ENCODE peak calls at places on chromosomes 1 and 21, in four cellular contexts. F is K562, S is GM12878, N is H1. I is an unnamed sample.

GRCh38 chr1:2373551-2374259 is 17.6 kb downstream of the MORN1 start:
- DNase-seq in F (no peak), S (no peak), N (no peak), I (no peak)

GRCh38 chr1:45348966-45349677 is 8.9 kb upstream of the MUTYH start:
- DNase-seq in F (no peak), S (no peak), N (no peak), I (no peak)

GRCh38 chr1:35377553-35377952 is 109.0 kb downstream of the ZMYM4 start:
- DNase-seq in F (no peak), S (no peak), N (no peak), I (no peak)

GRCh38 chr1:117661027-117661426 is 55.2 kb downstream of the TENT5C start:
- DNase-seq in F (no peak), S (no peak), N (no peak), I (no peak)

GRCh38 chr21:45381036-45381787 is 23.8 kb upstream of the COL18A1 start:
- DNase-seq in F (no peak), S (no peak), N (no peak), I (no peak)

GRCh38 chr1:24015226-24016210 is 35.4 kb upstream of the SRSF10 start:
- DNase-seq in F (no peak), S (no peak), N (no peak), I (no peak)

GRCh38 chr1:47231314-47232186 is 475 bp downstream of the TAL1 start:
- DNase-seq in F (peak; percentile 84), S (peak; percentile 1), N (no peak), I (no peak)

GRCh38 chr1:21518774-21519455 is 9.7 kb downstream of the ALPL start:
- DNase-seq in F (no peak), S (no peak), N (no peak), I (no peak)

GRCh38 chr1:164767257-164768044 is 208.5 kb downstream of the PBX1 start:
- DNase-seq in F (no peak), S (no peak), N (no peak), I (no peak)

GRCh38 chr1:84570436-84571149 is 3.6 kb downstream of the CTBS start:
- DNase-seq in F (no peak), S (no peak), N (no peak), I (no peak)

GRCh38 chr1:231423648-231424047 is 1.6 kb upstream of the EGLN1 start:
- DNase-seq in F (no peak), S (no peak), N (no peak), I (no peak)

GRCh38 chr1:66271904-66272254 is 262.1 kb upstream of the SGIP1 start:
- DNase-seq in F (no peak), S (no peak), N (no peak), I (no peak)

GRCh38 chr1:51439895-51440294 is 79.2 kb downstream of the EPS15 start:
- DNase-seq in F (no peak), S (no peak), N (no peak), I (no peak)

GRCh38 chr1:227891955-227892871 is 55.5 kb downstream of the WNT9A start:
- DNase-seq in F (no peak), S (no peak), N (no peak), I (no peak)

GRCh38 chr1:30087465-30087864 is 635.9 kb downstream of the MATN1 start:
- DNase-seq in F (no peak), S (no peak), N (peak; percentile 19), I (no peak)

GRCh38 chr1:1627261-1627841 is 4.6 kb upstream of the MMP23B start:
- DNase-seq in F (no peak), S (no peak), N (no peak), I (peak; percentile 43)

GRCh38 chr1:13899856-13900255 is 199.9 kb downstream of the PRDM2 start:
- DNase-seq in F (no peak), S (no peak), N (no peak), I (no peak)

GRCh38 chr1:27862671-27863551 is 9.4 kb upstream of the THEMIS2 start:
- DNase-seq in F (no peak), S (peak; percentile 76), N (no peak), I (no peak)

GRCh38 chr1:245500546-245500945 is 345.8 kb downstream of the KIF26B start:
- DNase-seq in F (no peak), S (no peak), N (no peak), I (no peak)

GRCh38 chr1:162857850-162858249 is 3.1 kb downstream of the CCDC190 start:
- DNase-seq in F (no peak), S (no peak), N (no peak), I (no peak)

GRCh38 chr1:55636691-55637090 is 421.5 kb upstream of the USP24 start:
- DNase-seq in F (no peak), S (no peak), N (no peak), I (no peak)

GRCh38 chr1:6278263-6278662 is 17.4 kb upstream of the GPR153 start:
- DNase-seq in F (no peak), S (no peak), N (no peak), I (no peak)

GRCh38 chr1:154886281-154887036 is 16.4 kb upstream of the KCNN3 start:
- DNase-seq in F (no peak), S (no peak), N (no peak), I (no peak)
- TF ChIP-seq JUND in F (peak; percentile 79), S (no peak), N (no peak), I (no peak)

GRCh38 chr1:177659259-177659658 is 310.6 kb downstream of the SEC16B start:
- DNase-seq in F (no peak), S (no peak), N (no peak), I (no peak)
- TF ChIP-seq CEBPB in F (no peak), S (no peak), N (no peak), I (no peak)

DNA sequence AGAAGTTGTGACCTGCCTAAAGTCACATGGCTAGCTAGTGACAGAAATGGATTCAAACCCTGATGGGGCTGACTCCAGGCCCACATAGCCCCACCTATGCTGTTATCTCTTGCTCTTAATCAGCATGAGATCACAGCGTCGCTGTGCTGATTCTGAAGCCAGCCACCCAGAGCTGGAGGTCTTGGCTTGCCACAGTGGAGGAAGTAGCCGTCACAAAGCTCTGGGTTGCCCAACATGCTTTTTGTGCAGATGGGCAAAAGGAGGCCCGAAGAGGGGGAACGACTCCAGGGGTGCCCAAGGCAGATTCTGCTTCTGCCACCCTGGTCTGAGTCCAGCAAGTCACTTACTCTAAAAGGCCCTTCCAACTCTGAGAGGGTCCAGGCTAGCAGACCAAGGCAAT is 14.7 kb upstream of the MFSD2A start:
- DNase-seq in F (no peak), S (no peak), N (no peak), I (no peak)
- TF ChIP-seq JUND in F (peak; percentile 14), S (no peak), N (no peak), I (no peak)

GRCh38 chr21:37593015-37593414 is 226.4 kb downstream of the DYRK1A start:
- DNase-seq in F (no peak), S (no peak), N (peak; percentile 84), I (no peak)
- TF ChIP-seq CEBPB in F (no peak), S (no peak), N (no peak), I (no peak)

DNA sequence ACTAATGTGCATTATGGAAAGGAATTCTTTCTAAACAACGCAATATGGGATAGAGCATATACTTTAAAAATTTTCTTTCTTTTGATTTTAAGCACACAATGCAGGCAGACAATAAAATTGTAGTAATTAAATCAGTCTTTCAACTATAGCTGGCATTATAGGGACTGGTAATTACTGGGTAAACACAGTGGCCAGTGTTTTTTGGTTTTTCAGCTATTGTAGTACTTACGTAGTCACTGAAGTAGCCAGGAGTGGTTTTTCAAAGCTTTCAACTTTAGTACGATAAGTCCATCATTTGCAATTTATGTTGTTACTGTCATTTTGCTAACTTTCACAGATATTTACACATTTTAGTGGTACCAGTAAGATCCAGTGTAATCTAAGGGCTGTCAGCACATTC is 50.6 kb downstream of the RAB3GAP2 start:
- DNase-seq in F (no peak), S (no peak), N (no peak), I (no peak)
- TF ChIP-seq JUND in F (no peak), S (no peak), N (no peak), I (no peak)

GRCh38 chr21:17542371-17542992 is 29.6 kb downstream of the CXADR start:
- DNase-seq in F (no peak), S (no peak), N (no peak), I (no peak)

GRCh38 chr21:17550671-17551308 is 37.9 kb downstream of the CXADR start:
- DNase-seq in F (no peak), S (no peak), N (no peak), I (no peak)

GRCh38 chr21:17554120-17554519 is 41.3 kb downstream of the CXADR start:
- DNase-seq in F (no peak), S (no peak), N (no peak), I (no peak)

GRCh38 chr21:17552410-17552809 is 39.6 kb downstream of the CXADR start:
- DNase-seq in F (no peak), S (no peak), N (no peak), I (no peak)

DNA sequence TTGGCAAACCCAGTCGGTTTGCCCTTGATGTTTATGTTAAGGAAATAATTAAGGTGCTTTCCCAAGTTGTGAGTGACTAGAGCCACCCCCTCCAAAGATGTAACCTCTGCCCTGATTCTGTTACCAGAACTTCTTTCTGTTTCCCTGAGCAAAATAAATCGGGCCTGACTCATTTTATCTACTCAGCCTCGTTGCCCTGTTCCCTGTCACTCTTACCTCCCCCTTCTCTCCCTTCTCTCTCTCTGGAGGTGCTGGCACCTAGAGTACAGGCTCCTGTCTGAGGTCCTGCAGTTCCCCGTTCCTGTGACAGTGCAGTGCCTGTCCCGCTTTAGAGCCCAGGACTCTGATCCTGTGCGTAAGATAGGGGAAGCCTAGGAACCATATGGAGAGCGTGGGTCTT is 35.4 kb downstream of the CXADR start:
- DNase-seq in F (no peak), S (no peak), N (no peak), I (no peak)
- TF ChIP-seq CEBPB in F (no peak), S (no peak), N (no peak), I (no peak)

DNA sequence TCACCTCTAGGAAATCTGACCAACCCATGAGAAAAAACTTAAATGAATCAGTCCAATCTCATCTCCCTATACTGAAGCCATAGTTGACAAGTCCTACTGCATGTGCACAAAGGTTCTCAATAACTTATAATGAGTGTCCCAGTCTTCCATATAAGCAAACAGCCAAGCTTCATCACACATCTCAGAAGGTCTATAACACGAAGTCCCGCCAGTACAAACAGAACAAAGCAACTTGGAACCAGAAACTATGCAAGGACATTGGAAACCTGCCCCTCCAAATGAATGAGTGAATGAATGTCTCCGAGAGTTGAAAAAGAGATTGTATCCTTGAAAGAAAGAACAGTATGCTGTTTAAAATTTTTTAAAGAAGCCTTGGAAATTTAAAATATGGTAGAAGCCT is 53.6 kb upstream of the IPO9 start:
- DNase-seq in F (no peak), S (no peak), N (no peak), I (no peak)
- TF ChIP-seq JUND in F (no peak), S (no peak), N (no peak), I (no peak)

GRCh38 chr1:69929278-69930057 is 275.9 kb downstream of the LRRC40 start:
- DNase-seq in F (no peak), S (no peak), N (no peak), I (no peak)
- TF ChIP-seq CEBPB in F (peak; percentile 68), S (no peak), N (no peak), I (no peak)

I was measured in HCT116.